ENCODE peak calls at places on chromosome 10, in five cellular contexts. Y is dermis microvascular lymphatic vessel endothelial cell; J is activated effector memory CD4-positive, alpha-beta T cell treated with Interleukin-2 at 50 U/mL for 16 hours; P is anterior cingulate cortex; N is RWPE1. S is an unnamed sample.

GRCh38 chr10:6321880-6322279 is 119.1 kb downstream of the PFKFB3 start:
- DNase-seq in Y (no peak), J (no peak), P (no peak), N (peak; percentile 32), S (no peak)

GRCh38 chr10:12241810-12242529 is 46.0 kb downstream of the CDC123 start:
- DNase-seq in Y (no peak), J (no peak), P (no peak), N (peak; percentile 50), S (no peak)

GRCh38 chr10:21336476-21337170 is 188.9 kb downstream of the SKIDA1 start:
- DNase-seq in Y (peak; percentile 60), J (no peak), P (no peak), N (peak; percentile 91), S (peak; percentile 92)

GRCh38 chr10:35359056-35359455 is 22.7 kb downstream of the CCNY start:
- DNase-seq in Y (no peak), J (no peak), P (no peak), N (no peak), S (no peak)

GRCh38 chr10:105292236-105292635 is 651.1 kb downstream of the SORCS3 start:
- DNase-seq in Y (no peak), J (no peak), P (no peak), N (no peak), S (peak; percentile 13)

GRCh38 chr10:133357293-133358151 is at the start of gene FUOM:
- DNase-seq in Y (no peak), J (peak; percentile 62), P (no peak), N (peak; percentile 94), S (no peak)

GRCh38 chr10:86288695-86289576 is 77.7 kb downstream of the GRID1 start:
- DNase-seq in Y (no peak), J (no peak), P (no peak), N (no peak), S (no peak)

GRCh38 chr10:89245802-89246201 is 5.8 kb downstream of the LIPA start:
- DNase-seq in Y (no peak), J (no peak), P (no peak), N (no peak), S (no peak)

GRCh38 chr10:93600861-93601773 is at the start of gene RBP4:
- DNase-seq in Y (no peak), J (no peak), P (peak; percentile 23), N (peak; percentile 26), S (no peak)

GRCh38 chr10:93812664-93813338 is 55.1 kb downstream of the LGI1 start:
- DNase-seq in Y (no peak), J (no peak), P (no peak), N (no peak), S (no peak)

GRCh38 chr10:33139191-33139646 is 181.2 kb upstream of the ITGB1 start:
- DNase-seq in Y (no peak), J (peak; percentile 60), P (no peak), N (no peak), S (no peak)

GRCh38 chr10:113776553-113776952 is 25.1 kb downstream of the PLEKHS1 start:
- DNase-seq in Y (no peak), J (no peak), P (no peak), N (no peak), S (no peak)

GRCh38 chr10:50653142-50653541 is 29.4 kb upstream of the SGMS1 start:
- DNase-seq in Y (peak; percentile 30), J (no peak), P (no peak), N (peak; percentile 20), S (no peak)

GRCh38 chr10:32149257-32149955 is 93.2 kb upstream of the KIF5B start:
- DNase-seq in Y (peak; percentile 76), J (no peak), P (no peak), N (peak; percentile 78), S (peak; percentile 69)

GRCh38 chr10:100567249-100567648 is 31.5 kb downstream of the HIF1AN start:
- DNase-seq in Y (no peak), J (no peak), P (no peak), N (no peak), S (no peak)

GRCh38 chr10:34121974-34122282 is 693.2 kb downstream of the PARD3 start:
- DNase-seq in Y (no peak), J (no peak), P (no peak), N (no peak), S (no peak)

GRCh38 chr10:124000792-124001201 is 92.6 kb downstream of the CHST15 start:
- DNase-seq in Y (no peak), J (no peak), P (no peak), N (no peak), S (no peak)

GRCh38 chr10:4312046-4312835 is 513.8 kb upstream of the AKR1E2 start:
- DNase-seq in Y (no peak), J (no peak), P (no peak), N (no peak), S (peak; percentile 3)

GRCh38 chr10:72329290-72330058 is 25.2 kb downstream of the DNAJB12 start:
- DNase-seq in Y (no peak), J (no peak), P (no peak), N (no peak), S (no peak)

GRCh38 chr10:61404771-61405170 is 48.4 kb downstream of the TMEM26 start:
- DNase-seq in Y (no peak), J (no peak), P (no peak), N (no peak), S (no peak)